ENCODE peak calls at places on chromosomes 7 and 10, in five cellular contexts. O is HEK293T, D is ACHN, V is ureter, Z is cardiac fibroblast. P is an unnamed sample.

GRCh38 chr10:133131754-133132710 is 28.0 kb upstream of the KNDC1 start:
- DNase-seq in O (no peak), D (no peak), V (no peak), Z (no peak), P (peak)

GRCh38 chr7:23261843-23262452 is 15.4 kb downstream of the GPNMB start:
- DNase-seq in O (peak), D (peak), V (peak), Z (peak), P (peak)

GRCh38 chr7:55019691-55020480 is 1.1 kb downstream of the EGFR start:
- DNase-seq in O (peak), D (peak), V (peak), Z (peak), P (no peak)

GRCh38 chr10:70699659-70700174 is 27.4 kb downstream of the ADAMTS14 start:
- DNase-seq in O (no peak), D (no peak), V (no peak), Z (no peak), P (peak)

GRCh38 chr7:47787249-47788069 is 160.8 kb downstream of the PKD1L1 start:
- DNase-seq in O (no peak), D (no peak), V (peak), Z (no peak), P (no peak)

GRCh38 chr7:98051118-98051744 is 55.4 kb upstream of the LMTK2 start:
- DNase-seq in O (no peak), D (no peak), V (no peak), Z (no peak), P (no peak)

GRCh38 chr10:77603529-77603927 is 34.1 kb downstream of the KCNMA1 start:
- DNase-seq in O (no peak), D (no peak), V (no peak), Z (no peak), P (no peak)

GRCh38 chr7:80686576-80686975 is 48.1 kb downstream of the CD36 start:
- DNase-seq in O (no peak), D (no peak), V (no peak), Z (peak), P (no peak)

GRCh38 chr10:81073155-81073554 is 535.5 kb downstream of the SH2D4B start:
- DNase-seq in O (no peak), D (no peak), V (no peak), Z (no peak), P (no peak)

GRCh38 chr10:5817322-5818047 is 4.3 kb upstream of the GDI2 start:
- DNase-seq in O (no peak), D (no peak), V (no peak), Z (no peak), P (no peak)

GRCh38 chr10:5732141-5732540 is 47.5 kb downstream of the TASOR2 start:
- DNase-seq in O (no peak), D (no peak), V (no peak), Z (no peak), P (no peak)

GRCh38 chr10:107914450-107915276 is 750.2 kb upstream of the SORCS1 start:
- DNase-seq in O (peak), D (no peak), V (no peak), Z (peak), P (peak)

GRCh38 chr7:151819826-151820225 is 57.1 kb downstream of the PRKAG2 start:
- DNase-seq in O (no peak), D (no peak), V (peak), Z (no peak), P (no peak)

P was measured in kidney glomerular epithelial cell.